ENCODE peak calls at places on chromosomes 13 and 19, in nine cellular contexts. X is CD8-positive, alpha-beta memory T cell; O is BJ; V is PC-3; Z is ascending aorta; D is ovary; I is fibroblast of lung; J is hepatocyte; W is body of pancreas. B is an unnamed sample.

GRCh38 chr13:30976041-30976440 is 43.6 kb downstream of the TEX26 start:
- DNase-seq in X (no peak), O (no peak), V (no peak), Z (no peak), D (no peak), I (no peak), J (no peak), W (no peak), B (no peak)

GRCh38 chr19:6648141-6648715 is 21.7 kb downstream of the TNFSF14 start:
- DNase-seq in X (no peak), O (no peak), V (no peak), Z (no peak), D (no peak), I (no peak), J (no peak), W (no peak), B (no peak)

GRCh38 chr13:97905517-97905916 is 48.0 kb upstream of the IPO5 start:
- DNase-seq in X (no peak), O (no peak), V (no peak), Z (no peak), D (no peak), I (no peak), J (no peak), W (no peak), B (no peak)

GRCh38 chr13:63448654-63449053 is 2033.0 kb upstream of the PCDH20 start:
- DNase-seq in X (no peak), O (no peak), V (no peak), Z (no peak), D (no peak), I (peak), J (no peak), W (no peak), B (no peak)

GRCh38 chr19:57786906-57787305 is 17.4 kb downstream of the ZNF586 start:
- DNase-seq in X (no peak), O (no peak), V (no peak), Z (no peak), D (no peak), I (no peak), J (no peak), W (no peak), B (no peak)

GRCh38 chr19:1832046-1832663 is 16.1 kb downstream of the REXO1 start:
- DNase-seq in X (no peak), O (no peak), V (no peak), Z (no peak), D (no peak), I (no peak), J (no peak), W (no peak), B (no peak)

GRCh38 chr13:95341441-95341840 is 40.2 kb upstream of the ABCC4 start:
- DNase-seq in X (no peak), O (peak), V (no peak), Z (no peak), D (no peak), I (no peak), J (no peak), W (no peak), B (no peak)

GRCh38 chr19:38062959-38063786 is 156.2 kb downstream of the SIPA1L3 start:
- DNase-seq in X (no peak), O (no peak), V (no peak), Z (no peak), D (peak), I (peak), J (no peak), W (peak), B (no peak)

GRCh38 chr13:50910483-50910805 is 853 bp downstream of the RNASEH2B start:
- DNase-seq in X (no peak), O (no peak), V (peak), Z (no peak), D (no peak), I (peak), J (no peak), W (peak), B (peak)

GRCh38 chr19:6241056-6241455 is 38.7 kb downstream of the MLLT1 start:
- DNase-seq in X (no peak), O (no peak), V (no peak), Z (no peak), D (no peak), I (no peak), J (no peak), W (no peak), B (no peak)

GRCh38 chr19:48807590-48808308 is 3.1 kb downstream of the BCAT2 start:
- DNase-seq in X (no peak), O (no peak), V (no peak), Z (no peak), D (no peak), I (no peak), J (peak), W (peak), B (no peak)

GRCh38 chr19:410243-410781 is 1.4 kb upstream of the C2CD4C start:
- DNase-seq in X (no peak), O (no peak), V (no peak), Z (no peak), D (no peak), I (no peak), J (no peak), W (peak), B (peak)

GRCh38 chr19:35436477-35437141 is 11.4 kb upstream of the FFAR2 start:
- DNase-seq in X (no peak), O (no peak), V (peak), Z (no peak), D (peak), I (peak), J (peak), W (peak), B (no peak)

GRCh38 chr13:104301216-104301975 is 1235.2 kb upstream of the SLC10A2 start:
- DNase-seq in X (no peak), O (no peak), V (no peak), Z (no peak), D (no peak), I (peak), J (no peak), W (no peak), B (no peak)

GRCh38 chr19:33236696-33237390 is 11.2 kb upstream of the SLC7A10 start:
- DNase-seq in X (no peak), O (no peak), V (no peak), Z (no peak), D (no peak), I (no peak), J (no peak), W (no peak), B (no peak)

GRCh38 chr19:574658-575526 is 2.5 kb downstream of the BSG start:
- DNase-seq in X (no peak), O (no peak), V (peak), Z (no peak), D (peak), I (peak), J (peak), W (peak), B (no peak)

GRCh38 chr19:45640849-45641273 is 1.7 kb upstream of the EML2 start:
- DNase-seq in X (peak), O (no peak), V (peak), Z (no peak), D (no peak), I (no peak), J (peak), W (no peak), B (no peak)

GRCh38 chr13:20301391-20302071 is 69.4 kb upstream of the GJB6 start:
- DNase-seq in X (no peak), O (no peak), V (no peak), Z (no peak), D (no peak), I (peak), J (no peak), W (no peak), B (peak)
- H3K4me3 ChIP-seq in X (no peak), O (no peak), V (no peak), Z (no peak), D (no peak), I (no peak), J (no peak), W (no peak), B (no peak)

GRCh38 chr13:28100149-28101121 is at the start of gene FLT3:
- DNase-seq in X (peak), O (no peak), V (peak), Z (no peak), D (no peak), I (peak), J (peak), W (peak), B (no peak)
- H3K4me3 ChIP-seq in X (no peak), O (peak), V (no peak), Z (peak), D (no peak), I (peak), J (peak), W (no peak), B (peak)

DNA sequence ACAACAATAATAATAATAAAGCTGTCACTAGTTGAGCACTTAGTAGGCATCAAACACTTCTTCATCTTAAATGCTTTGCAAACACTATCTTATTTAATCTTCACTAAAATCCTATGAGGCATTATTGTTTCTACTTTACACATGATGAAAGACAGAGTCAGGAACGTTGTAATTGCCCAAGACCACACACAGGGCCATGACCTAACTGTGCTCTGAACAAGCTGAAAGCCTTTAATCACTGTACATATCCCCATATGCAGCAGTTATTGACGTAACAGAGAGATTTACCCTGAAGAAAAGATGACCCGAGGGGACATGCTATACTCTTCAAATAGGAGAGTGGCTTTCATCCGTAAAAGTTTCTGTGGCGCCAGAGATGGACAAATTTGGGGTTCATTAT is 53.0 kb downstream of the SACS start:
- DNase-seq in X (no peak), O (no peak), V (no peak), Z (no peak), D (no peak), I (peak), J (peak), W (no peak), B (no peak)
- H3K4me3 ChIP-seq in X (no peak), O (no peak), V (no peak), Z (no peak), D (no peak), I (no peak), J (no peak), W (no peak), B (no peak)

GRCh38 chr19:4327252-4327876 is 11.3 kb downstream of the STAP2 start:
- DNase-seq in X (peak), O (no peak), V (no peak), Z (peak), D (peak), I (peak), J (peak), W (peak), B (peak)
- H3K4me3 ChIP-seq in X (peak), O (peak), V (no peak), Z (peak), D (peak), I (peak), J (no peak), W (no peak), B (peak)

DNA sequence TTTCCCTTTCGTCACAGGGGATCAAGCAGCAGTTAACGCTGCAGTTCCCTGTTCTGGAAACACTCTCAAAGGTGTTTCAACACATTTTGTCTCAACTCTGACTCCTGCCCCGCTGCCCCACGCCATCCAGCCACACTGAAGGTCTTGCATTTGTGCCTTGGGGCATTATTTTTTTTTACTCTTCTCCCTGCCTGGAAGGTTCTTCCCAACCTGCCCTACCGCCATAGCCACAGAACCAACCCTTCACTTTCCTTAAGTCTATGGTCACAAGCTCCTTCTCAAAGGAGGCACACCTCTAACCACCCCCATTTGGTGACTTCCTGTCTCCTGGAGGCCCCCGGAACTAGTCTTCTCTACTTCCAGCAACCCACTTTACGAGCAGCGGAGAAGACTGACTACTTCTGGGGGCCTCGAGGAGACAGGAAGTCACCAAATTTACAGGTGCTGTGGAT is 17.2 kb downstream of the KL start:
- DNase-seq in X (peak), O (no peak), V (no peak), Z (no peak), D (no peak), I (no peak), J (no peak), W (no peak), B (no peak)
- H3K4me3 ChIP-seq in X (peak), O (no peak), V (no peak), Z (no peak), D (no peak), I (no peak), J (no peak), W (no peak), B (no peak)

DNA sequence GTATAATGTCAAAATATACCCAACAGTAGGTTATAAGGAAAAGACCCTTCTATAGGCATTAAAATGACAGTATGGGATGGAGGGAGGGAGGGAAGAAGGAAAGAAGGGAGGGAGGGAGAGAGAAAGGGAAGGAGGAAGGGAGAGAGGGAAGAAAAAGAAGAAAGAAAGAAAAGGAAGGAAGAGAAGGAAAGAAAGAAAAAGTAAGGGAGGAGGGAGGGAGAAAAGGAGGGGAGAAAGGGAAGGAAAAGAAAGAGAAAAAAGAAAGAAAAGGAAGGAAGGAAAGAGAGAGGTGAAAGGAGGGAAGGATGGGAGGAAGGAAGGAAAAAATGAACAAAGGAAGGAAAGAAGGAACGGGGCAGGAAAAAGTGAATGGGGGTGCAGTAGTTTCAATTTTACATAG is 35.3 kb upstream of the CACNA1A start:
- DNase-seq in X (no peak), O (no peak), V (no peak), Z (no peak), D (no peak), I (no peak), J (no peak), W (no peak), B (no peak)
- H3K4me3 ChIP-seq in X (no peak), O (no peak), V (no peak), Z (no peak), D (no peak), I (no peak), J (no peak), W (no peak), B (no peak)

DNA sequence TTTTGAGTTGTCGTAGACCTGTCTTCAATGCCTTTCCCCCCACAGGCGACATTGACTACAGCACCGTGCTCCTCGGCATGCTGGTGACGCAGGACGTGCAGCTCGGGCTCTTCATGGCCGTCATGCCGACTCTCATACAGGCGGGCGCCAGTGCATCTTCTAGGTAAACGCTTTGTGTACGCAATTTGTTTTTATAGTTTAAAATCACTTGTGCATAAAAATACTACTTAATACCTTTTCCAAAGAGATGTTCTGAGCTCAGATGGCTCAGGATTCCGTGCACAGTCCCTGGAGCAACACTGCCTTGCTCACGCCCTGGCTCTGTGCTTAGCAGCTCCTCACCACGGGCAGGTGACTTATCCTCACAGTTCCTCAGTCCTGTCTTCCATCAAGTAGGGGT is 30.1 kb upstream of the DCUN1D2 start:
- DNase-seq in X (no peak), O (no peak), V (no peak), Z (no peak), D (no peak), I (no peak), J (no peak), W (no peak), B (peak)
- H3K4me3 ChIP-seq in X (no peak), O (no peak), V (no peak), Z (no peak), D (no peak), I (no peak), J (no peak), W (no peak), B (no peak)